ENCODE peak calls at places on chromosome 15, in four cellular contexts. One of them, this sample, is unnamed.

GRCh38 chr15:86568378-86568777 is 488.7 kb downstream of the AGBL1 start:
- DNase-seq in A549: no peak
- DNase-seq in hepatocyte: no peak
- DNase-seq in esophagus squamous epithelium: no peak
- DNase-seq in this sample: no peak

GRCh38 chr15:46312133-46312740 is 677.4 kb downstream of the SQOR start:
- DNase-seq in esophagus squamous epithelium: no peak
- DNase-seq in hepatocyte: peak
- DNase-seq in A549: peak
- DNase-seq in this sample: no peak

GRCh38 chr15:31405200-31405929 is 78.7 kb downstream of the KLF13 start:
- DNase-seq in A549: no peak
- DNase-seq in hepatocyte: no peak
- DNase-seq in esophagus squamous epithelium: no peak
- DNase-seq in this sample: no peak

GRCh38 chr15:76335129-76335850 is 1.3 kb upstream of the ISL2 start:
- DNase-seq in hepatocyte: no peak
- DNase-seq in A549: no peak
- DNase-seq in esophagus squamous epithelium: no peak
- DNase-seq in this sample: no peak

GRCh38 chr15:97892167-97892938 is 68.2 kb upstream of the ARRDC4 start:
- DNase-seq in A549: no peak
- DNase-seq in hepatocyte: no peak
- DNase-seq in esophagus squamous epithelium: no peak
- DNase-seq in this sample: no peak

GRCh38 chr15:48553559-48553958 is 92.0 kb downstream of the FBN1 start:
- DNase-seq in hepatocyte: no peak
- DNase-seq in A549: no peak
- DNase-seq in esophagus squamous epithelium: no peak
- DNase-seq in this sample: no peak

GRCh38 chr15:71186267-71186666 is 71.0 kb downstream of the THSD4 start:
- DNase-seq in hepatocyte: no peak
- DNase-seq in A549: no peak
- DNase-seq in esophagus squamous epithelium: no peak
- DNase-seq in this sample: no peak

GRCh38 chr15:78110916-78111475 is 18.6 kb downstream of the SH2D7 start:
- DNase-seq in A549: no peak
- DNase-seq in esophagus squamous epithelium: no peak
- DNase-seq in hepatocyte: no peak
- DNase-seq in this sample: no peak

GRCh38 chr15:38068600-38068999 is 134.2 kb downstream of the TMCO5A start:
- DNase-seq in hepatocyte: no peak
- DNase-seq in A549: no peak
- DNase-seq in esophagus squamous epithelium: no peak
- DNase-seq in this sample: no peak

GRCh38 chr15:71313806-71314205 is 198.5 kb downstream of the THSD4 start:
- DNase-seq in A549: no peak
- DNase-seq in esophagus squamous epithelium: no peak
- DNase-seq in hepatocyte: no peak
- DNase-seq in this sample: no peak

GRCh38 chr15:65980824-65981456 is 111.6 kb downstream of the RAB11A start:
- DNase-seq in hepatocyte: peak
- DNase-seq in esophagus squamous epithelium: no peak
- DNase-seq in A549: peak
- DNase-seq in this sample: peak

GRCh38 chr15:47620960-47621681 is 96.2 kb upstream of the SEMA6D start:
- DNase-seq in hepatocyte: no peak
- DNase-seq in esophagus squamous epithelium: no peak
- DNase-seq in A549: no peak
- DNase-seq in this sample: peak

GRCh38 chr15:38406451-38406850 is 47.5 kb upstream of the FAM98B start:
- DNase-seq in A549: no peak
- DNase-seq in esophagus squamous epithelium: no peak
- DNase-seq in hepatocyte: no peak
- DNase-seq in this sample: no peak

GRCh38 chr15:43702701-43703433 is 9.2 kb downstream of the CKMT1A start:
- DNase-seq in hepatocyte: no peak
- DNase-seq in A549: no peak
- DNase-seq in esophagus squamous epithelium: no peak
- DNase-seq in this sample: no peak

GRCh38 chr15:94383041-94383440 is 151.7 kb downstream of the MCTP2 start:
- DNase-seq in hepatocyte: no peak
- DNase-seq in esophagus squamous epithelium: no peak
- DNase-seq in A549: no peak
- DNase-seq in this sample: no peak

GRCh38 chr15:100338247-100338646 is 3.5 kb downstream of the ADAMTS17 start:
- DNase-seq in A549: no peak
- DNase-seq in hepatocyte: no peak
- DNase-seq in esophagus squamous epithelium: no peak
- DNase-seq in this sample: no peak

GRCh38 chr15:67863442-67863987 is 23.7 kb upstream of the RNU6-1 start:
- DNase-seq in A549: peak
- DNase-seq in esophagus squamous epithelium: peak
- DNase-seq in hepatocyte: peak
- DNase-seq in this sample: no peak

GRCh38 chr15:45802140-45802539 is 167.3 kb downstream of the SQOR start:
- DNase-seq in A549: no peak
- DNase-seq in esophagus squamous epithelium: no peak
- DNase-seq in hepatocyte: no peak
- DNase-seq in this sample: no peak

GRCh38 chr15:63189955-63190691 is 717 bp downstream of the RAB8B start:
- DNase-seq in hepatocyte: no peak
- DNase-seq in A549: no peak
- DNase-seq in esophagus squamous epithelium: no peak
- DNase-seq in this sample: no peak

GRCh38 chr15:67178569-67179210 is 75.8 kb downstream of the AAGAB start:
- DNase-seq in hepatocyte: peak
- DNase-seq in A549: no peak
- DNase-seq in esophagus squamous epithelium: no peak
- DNase-seq in this sample: peak

GRCh38 chr15:65833501-65834220 is 35.6 kb upstream of the RAB11A start:
- DNase-seq in hepatocyte: no peak
- DNase-seq in A549: no peak
- DNase-seq in esophagus squamous epithelium: no peak
- DNase-seq in this sample: no peak

GRCh38 chr15:58611731-58612676 is 137.5 kb downstream of the ADAM10 start:
- DNase-seq in A549: no peak
- DNase-seq in esophagus squamous epithelium: no peak
- DNase-seq in hepatocyte: peak
- DNase-seq in this sample: no peak

GRCh38 chr15:31273258-31273941 is 53.2 kb upstream of the KLF13 start:
- DNase-seq in A549: no peak
- DNase-seq in hepatocyte: peak
- DNase-seq in esophagus squamous epithelium: no peak
- DNase-seq in this sample: no peak

GRCh38 chr15:85047271-85047948 is 65.8 kb downstream of the PDE8A start:
- DNase-seq in esophagus squamous epithelium: no peak
- DNase-seq in A549: peak
- DNase-seq in hepatocyte: peak
- DNase-seq in this sample: peak

GRCh38 chr15:53414167-53414566 is 345.3 kb downstream of the WDR72 start:
- DNase-seq in hepatocyte: peak
- DNase-seq in esophagus squamous epithelium: no peak
- DNase-seq in A549: no peak
- DNase-seq in this sample: no peak

GRCh38 chr15:65423150-65423976 is 616 bp upstream of the IGDCC4 start:
- DNase-seq in A549: no peak
- DNase-seq in esophagus squamous epithelium: no peak
- DNase-seq in hepatocyte: no peak
- DNase-seq in this sample: no peak

GRCh38 chr15:57149196-57149595 is 227.1 kb upstream of the CGNL1 start:
- DNase-seq in esophagus squamous epithelium: no peak
- DNase-seq in hepatocyte: peak
- DNase-seq in A549: no peak
- DNase-seq in this sample: peak

GRCh38 chr15:60412807-60413597 is 15.2 kb upstream of the ANXA2 start:
- DNase-seq in hepatocyte: no peak
- DNase-seq in esophagus squamous epithelium: no peak
- DNase-seq in A549: no peak
- DNase-seq in this sample: no peak

GRCh38 chr15:22786868-22787698 is 639 bp downstream of the NIPA1 start:
- DNase-seq in A549: peak
- DNase-seq in esophagus squamous epithelium: no peak
- DNase-seq in hepatocyte: peak
- DNase-seq in this sample: no peak

GRCh38 chr15:67331676-67332075 is 77.1 kb downstream of the IQCH start:
- DNase-seq in esophagus squamous epithelium: no peak
- DNase-seq in A549: no peak
- DNase-seq in hepatocyte: no peak
- DNase-seq in this sample: no peak